ENCODE peak calls at places on chromosomes 6 and 20, in four cellular contexts. P, Q, U and W are unnamed samples.

GRCh38 chr6:99269207-99269606 is 80.3 kb downstream of the FAXC start:
- DNase-seq in P (no peak), Q (no peak), U (no peak), W (no peak)

GRCh38 chr6:11613858-11614257 is 76.3 kb downstream of the TMEM170B start:
- DNase-seq in P (peak; percentile 57), Q (peak; percentile 98), U (no peak), W (peak; percentile 72)

GRCh38 chr6:133290926-133291325 is 49.8 kb downstream of the EYA4 start:
- DNase-seq in P (no peak), Q (no peak), U (no peak), W (no peak)

GRCh38 chr6:90284745-90285481 is 11.7 kb downstream of the BACH2 start:
- DNase-seq in P (peak; percentile 4), Q (peak; percentile 70), U (no peak), W (no peak)

GRCh38 chr6:33589723-33590530 is 9.9 kb upstream of the BAK1 start:
- DNase-seq in P (peak; percentile 77), Q (peak; percentile 92), U (peak; percentile 74), W (peak; percentile 98)

GRCh38 chr6:63644668-63645326 is 9.2 kb downstream of the PHF3 start:
- DNase-seq in P (no peak), Q (no peak), U (no peak), W (no peak)

GRCh38 chr6:99353126-99353525 is 3.7 kb upstream of the FAXC start:
- DNase-seq in P (no peak), Q (peak; percentile 7), U (no peak), W (no peak)

GRCh38 chr6:42313941-42314570 is 96.4 kb upstream of the MRPS10 start:
- DNase-seq in P (no peak), Q (peak; percentile 86), U (no peak), W (peak; percentile 77)

GRCh38 chr6:97123112-97123511 is 159.9 kb downstream of the MMS22L start:
- DNase-seq in P (no peak), Q (no peak), U (no peak), W (no peak)

GRCh38 chr20:1392693-1393506 is at the start of gene FKBP1A:
- DNase-seq in P (peak; percentile 91), Q (peak; percentile 90), U (peak; percentile 95), W (peak; percentile 94)
- TF ChIP-seq CTCF in P (no peak), Q (peak; percentile 8), U (no peak), W (no peak)

DNA sequence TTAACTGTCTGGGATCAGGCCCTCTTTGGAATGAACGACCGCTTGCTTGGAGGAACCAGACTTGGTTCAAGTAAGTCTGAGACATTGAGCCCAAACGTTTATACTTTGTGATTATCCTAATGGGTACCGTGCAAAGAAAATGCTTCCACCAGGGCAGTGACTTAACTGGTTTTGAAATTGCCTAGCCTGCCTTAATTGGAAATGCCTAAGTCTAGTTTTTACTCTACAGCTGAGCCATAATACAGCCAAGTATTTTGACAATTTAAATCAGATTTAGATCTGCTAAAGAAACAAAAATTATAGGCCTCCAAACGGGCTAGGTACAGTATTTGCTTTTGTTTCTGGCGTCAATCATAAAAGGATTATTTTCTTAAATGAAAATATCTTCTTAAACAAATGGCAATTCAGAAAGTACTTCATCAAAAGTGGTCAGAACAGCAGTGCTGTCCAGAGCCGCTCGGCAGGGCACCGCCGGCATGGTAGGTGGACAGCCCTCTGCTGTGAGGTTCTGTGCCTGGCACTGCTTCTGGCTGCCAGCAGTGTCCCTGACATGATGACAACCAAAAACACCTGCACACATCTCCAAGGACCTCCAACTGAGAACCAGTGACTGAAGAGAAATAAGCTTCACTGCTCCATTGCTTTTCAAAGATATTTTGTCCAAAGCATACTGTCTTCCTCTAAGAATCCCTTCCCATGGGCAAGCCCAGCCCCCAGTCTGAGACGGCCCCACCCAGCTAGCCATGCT is 55.6 kb downstream of the EZR start:
- DNase-seq in P (no peak), Q (no peak), U (no peak), W (peak; percentile 58)
- H3K4me1 ChIP-seq in P (no peaks in the 10 kb centered on the region), Q (no peaks in the 10 kb centered on the region), U (no peaks in the 10 kb centered on the region), W (peaks cover 3% of the 10 kb centered on the region)

DNA sequence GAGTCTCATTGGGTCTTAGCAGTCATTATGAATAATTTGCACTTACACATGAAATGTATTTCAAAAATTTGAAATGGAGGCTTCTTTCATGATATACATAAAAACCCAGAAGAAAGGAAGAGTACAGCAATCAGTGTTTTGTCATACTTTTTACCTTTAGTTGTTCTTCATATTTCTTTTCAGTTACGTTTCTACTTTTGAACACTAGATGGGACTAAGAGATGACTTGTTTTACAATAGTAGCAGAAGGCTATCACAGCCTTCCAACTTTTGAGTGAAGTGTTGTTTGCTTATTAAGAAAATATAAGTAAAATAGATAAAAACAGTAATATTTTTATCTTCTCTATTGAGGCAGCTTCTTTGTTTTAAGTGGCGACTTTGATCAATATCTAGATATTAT is 58.1 kb downstream of the L3MBTL3 start:
- DNase-seq in P (no peak), Q (peak; percentile 13), U (peak; percentile 7), W (no peak)
- TF ChIP-seq CTCF in P (no peak), Q (peak; percentile 33), U (peak; percentile 65), W (peak; percentile 25)

GRCh38 chr6:36929607-36930006 is 24.9 kb upstream of the PI16 start:
- DNase-seq in P (no peak), Q (peak; percentile 82), U (no peak), W (peak; percentile 83)

GRCh38 chr6:36927691-36928546 is 26.6 kb upstream of the PI16 start:
- DNase-seq in P (no peak), Q (peak; percentile 39), U (no peak), W (no peak)

GRCh38 chr6:36927114-36927513 is 27.4 kb upstream of the PI16 start:
- DNase-seq in P (no peak), Q (no peak), U (no peak), W (no peak)

GRCh38 chr6:36929152-36929551 is 25.4 kb upstream of the PI16 start:
- DNase-seq in P (no peak), Q (no peak), U (no peak), W (no peak)

DNA sequence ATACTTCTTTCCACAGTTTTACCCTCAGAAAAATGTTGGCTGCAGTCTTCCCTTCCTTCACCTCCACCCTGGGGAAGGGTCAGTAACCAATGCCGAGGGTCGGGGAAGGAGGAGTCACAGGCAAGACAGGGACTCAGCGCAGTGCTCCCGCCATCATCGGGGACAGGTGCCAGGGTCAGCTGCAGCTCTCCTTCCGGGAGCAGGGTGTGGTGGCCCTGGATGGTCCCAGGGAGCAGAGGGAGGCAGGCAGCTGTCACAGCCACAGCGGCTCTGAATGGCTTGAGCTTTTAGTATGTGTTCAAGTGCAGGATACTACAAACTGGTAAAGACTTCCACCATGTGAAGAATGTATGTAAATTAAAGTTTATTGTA is 26.0 kb upstream of the PI16 start:
- DNase-seq in P (no peak), Q (no peak), U (no peak), W (no peak)
- H3K4me1 ChIP-seq in P (no peaks in the 10 kb centered on the region), Q (peaks cover 36% of the 10 kb centered on the region), U (no peaks in the 10 kb centered on the region), W (peaks cover 35% of the 10 kb centered on the region)

DNA sequence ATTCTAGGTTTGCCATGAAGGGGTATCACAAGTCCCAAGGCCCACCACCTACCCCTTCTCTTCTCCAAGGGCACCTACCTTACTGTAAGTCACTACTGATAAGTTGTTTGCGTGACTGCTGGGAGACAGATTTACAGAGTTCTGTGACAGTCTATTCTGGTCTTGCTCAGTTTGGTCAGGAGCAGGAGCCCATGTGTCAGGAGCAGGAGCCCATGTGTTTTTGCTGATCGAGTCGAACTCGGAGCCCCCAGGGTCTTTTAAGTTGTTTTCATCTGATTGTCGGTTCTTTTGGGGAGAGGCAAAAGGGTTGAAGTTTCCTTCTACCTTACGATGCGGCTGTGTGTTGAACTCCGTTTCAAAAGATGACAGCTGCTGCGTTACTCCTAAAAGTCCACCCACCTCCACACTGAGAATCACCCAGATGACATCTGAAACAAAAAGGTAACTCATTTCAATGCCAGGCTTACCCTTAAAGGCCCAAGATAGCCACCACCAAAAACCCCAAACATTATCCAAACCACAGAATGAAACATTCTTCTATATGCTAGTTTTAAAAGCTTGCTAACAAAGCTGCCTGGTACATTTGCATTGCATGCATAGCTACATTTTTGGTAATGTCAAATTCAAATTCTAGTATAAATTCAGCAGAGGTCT is 50.5 kb upstream of the SPDEF start:
- DNase-seq in P (no peak), Q (no peak), U (no peak), W (no peak)
- TF ChIP-seq CTCF in P (no peak), Q (no peak), U (no peak), W (no peak)

DNA sequence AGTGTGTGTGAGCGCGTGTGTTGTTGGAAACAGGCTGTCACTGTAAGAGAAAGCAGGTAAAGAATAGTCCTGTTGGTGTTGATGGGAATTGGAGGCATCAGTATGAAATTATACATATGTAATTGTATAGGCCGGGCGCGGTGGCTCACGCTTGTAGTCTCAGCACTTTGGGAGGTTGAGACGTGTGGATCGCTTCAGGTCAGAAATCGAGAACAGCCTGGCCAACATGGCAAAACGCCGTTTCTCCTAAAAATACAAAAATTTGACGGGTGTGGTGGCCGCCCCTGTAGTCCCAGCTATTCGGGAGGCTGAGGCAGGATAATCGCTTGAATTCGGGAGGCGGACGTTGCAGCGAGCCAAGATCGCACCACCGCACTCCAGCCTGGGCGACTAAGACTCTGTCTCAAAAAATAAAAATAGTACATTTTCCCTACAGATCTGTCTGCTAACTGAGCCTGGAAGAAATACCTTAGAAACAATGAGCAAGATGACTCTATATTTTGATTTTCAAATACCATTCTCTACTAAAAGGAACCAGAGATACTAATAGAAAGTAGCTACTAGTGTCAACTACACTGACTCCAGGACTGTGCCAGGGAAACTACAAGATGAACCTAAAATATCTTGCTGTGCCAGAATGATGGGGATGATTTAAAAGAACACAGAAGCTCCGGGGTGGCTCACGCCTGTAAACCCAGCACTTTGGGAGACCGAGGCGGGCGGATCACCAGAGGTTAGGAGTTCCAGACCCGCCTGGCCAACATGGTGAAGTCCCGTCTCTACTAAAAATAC is 110.8 kb downstream of the TRIM27 start:
- DNase-seq in P (no peak), Q (no peak), U (no peak), W (no peak)
- H3K4me1 ChIP-seq in P (peaks cover 12% of the 10 kb centered on the region), Q (no peaks in the 10 kb centered on the region), U (peaks cover 5% of the 10 kb centered on the region), W (peaks cover 17% of the 10 kb centered on the region)

GRCh38 chr6:158566207-158566818 is 6.4 kb downstream of the TMEM181 start:
- DNase-seq in P (no peak), Q (no peak), U (no peak), W (peak; percentile 58)

GRCh38 chr6:158565122-158565429 is 5.2 kb downstream of the TMEM181 start:
- DNase-seq in P (no peak), Q (no peak), U (no peak), W (peak; percentile 1)

GRCh38 chr6:158564243-158565121 is 4.6 kb downstream of the TMEM181 start:
- DNase-seq in P (no peak), Q (no peak), U (no peak), W (peak; percentile 22)

GRCh38 chr6:158567152-158567551 is 7.3 kb downstream of the TMEM181 start:
- DNase-seq in P (no peak), Q (no peak), U (no peak), W (peak; percentile 51)

GRCh38 chr6:158565482-158566040 is 5.7 kb downstream of the TMEM181 start:
- DNase-seq in P (no peak), Q (no peak), U (no peak), W (peak; percentile 23)
- TF ChIP-seq CTCF in P (no peak), Q (peak; percentile 4), U (no peak), W (no peak)

GRCh38 chr6:53313784-53314382 is 34.9 kb downstream of the ELOVL5 start:
- DNase-seq in P (no peak), Q (peak; percentile 48), U (no peak), W (no peak)
- H3K4me1 ChIP-seq in P (peaks cover 66% of the 10 kb centered on the region), Q (peaks cover 8% of the 10 kb centered on the region), U (peaks cover 83% of the 10 kb centered on the region), W (peaks cover 37% of the 10 kb centered on the region)